ENCODE peak calls at places on chromosomes 2 and 18, in four cellular contexts. U, T, P and W are unnamed samples.
A peak's percentile ranks its signal among the peaks of the same experiment; 100 is the strongest.

GRCh38 chr18:3885209-3885792 is 435.3 kb downstream of the TGIF1 start:
- DNase-seq in U (peak; percentile 27), T (no peak), P (no peak), W (no peak)

GRCh38 chr2:37566517-37566961 is 104.9 kb downstream of the CDC42EP3 start:
- DNase-seq in U (no peak), T (no peak), P (no peak), W (no peak)

GRCh38 chr18:13003466-13003896 is 12.3 kb downstream of the CEP192 start:
- DNase-seq in U (peak; percentile 47), T (no peak), P (peak; percentile 79), W (peak; percentile 56)

GRCh38 chr18:55407191-55407590 is 180.8 kb downstream of the TCF4 start:
- DNase-seq in U (no peak), T (no peak), P (no peak), W (no peak)

GRCh38 chr2:172280820-172281454 is 146.4 kb upstream of the ITGA6 start:
- DNase-seq in U (no peak), T (peak; percentile 11), P (no peak), W (no peak)

GRCh38 chr2:20042531-20042930 is 8.9 kb downstream of the LAPTM4A start:
- DNase-seq in U (no peak), T (no peak), P (no peak), W (no peak)

GRCh38 chr2:141557329-141558098 is 573.3 kb downstream of the LRP1B start:
- DNase-seq in U (no peak), T (no peak), P (no peak), W (no peak)

GRCh38 chr18:23538040-23538439 is 34.7 kb downstream of the RMC1 start:
- DNase-seq in U (no peak), T (no peak), P (no peak), W (no peak)

GRCh38 chr2:224284134-224284946 is 117.6 kb downstream of the FAM124B start:
- DNase-seq in U (peak; percentile 73), T (no peak), P (no peak), W (peak; percentile 38)

GRCh38 chr2:181683518-181684453 is 3.5 kb upstream of the NEUROD1 start:
- DNase-seq in U (no peak), T (no peak), P (peak; percentile 47), W (peak; percentile 50)

GRCh38 chr2:233857511-233858118 is 3.3 kb upstream of the HJURP start:
- DNase-seq in U (no peak), T (no peak), P (no peak), W (no peak)

GRCh38 chr2:85400951-85401805 is 9.0 kb downstream of the CAPG start:
- DNase-seq in U (no peak), T (no peak), P (no peak), W (no peak)

GRCh38 chr18:56641714-56642331 is 3.4 kb upstream of the TXNL1 start:
- DNase-seq in U (peak; percentile 71), T (no peak), P (no peak), W (no peak)

GRCh38 chr2:11598228-11598731 is 64.4 kb downstream of the GREB1 start:
- DNase-seq in U (no peak), T (no peak), P (no peak), W (no peak)

GRCh38 chr2:10514743-10515142 is 66.6 kb upstream of the ODC1 start:
- DNase-seq in U (no peak), T (no peak), P (no peak), W (peak; percentile 52)

GRCh38 chr2:132497591-132497990 is 81.0 kb downstream of the GPR39 start:
- DNase-seq in U (no peak), T (no peak), P (no peak), W (no peak)

GRCh38 chr2:179744341-179744740 is 117.1 kb downstream of the ZNF385B start:
- DNase-seq in U (no peak), T (no peak), P (no peak), W (no peak)

GRCh38 chr2:111618953-111619902 is 264.8 kb downstream of the ANAPC1 start:
- DNase-seq in U (peak; percentile 82), T (no peak), P (no peak), W (no peak)

GRCh38 chr2:84029903-84030559 is 429.0 kb downstream of the SUCLG1 start:
- DNase-seq in U (no peak), T (no peak), P (no peak), W (no peak)

GRCh38 chr2:29744976-29745375 is 176.4 kb downstream of the ALK start:
- DNase-seq in U (no peak), T (no peak), P (no peak), W (no peak)

GRCh38 chr2:197952540-197953202 is 148.3 kb downstream of the PLCL1 start:
- DNase-seq in U (no peak), T (peak; percentile 24), P (no peak), W (no peak)

GRCh38 chr2:200194746-200195145 is 111.7 kb upstream of the SPATS2L start:
- DNase-seq in U (no peak), T (no peak), P (no peak), W (no peak)

GRCh38 chr2:57544626-57545025 is 502.0 kb upstream of the VRK2 start:
- DNase-seq in U (no peak), T (no peak), P (no peak), W (no peak)

GRCh38 chr2:181197140-181197760 is 216.8 kb downstream of the UBE2E3 start:
- DNase-seq in U (no peak), T (no peak), P (no peak), W (no peak)

GRCh38 chr18:58314284-58314683 is 270.3 kb downstream of the NEDD4L start:
- DNase-seq in U (peak; percentile 65), T (no peak), P (no peak), W (no peak)

GRCh38 chr2:9707611-9708010 is 76.8 kb upstream of the YWHAQ start:
- DNase-seq in U (no peak), T (no peak), P (no peak), W (no peak)

GRCh38 chr2:153386481-153386891 is 92.1 kb downstream of the RPRM start:
- DNase-seq in U (no peak), T (no peak), P (no peak), W (no peak)

GRCh38 chr2:228532233-228532632 is 350.7 kb upstream of the SPHKAP start:
- DNase-seq in U (no peak), T (no peak), P (no peak), W (no peak)

GRCh38 chr2:78984386-78984785 is 41.1 kb upstream of the REG3G start:
- DNase-seq in U (no peak), T (no peak), P (no peak), W (no peak)

GRCh38 chr2:116733699-116734098 is 1080.8 kb upstream of the DDX18 start:
- DNase-seq in U (no peak), T (no peak), P (no peak), W (no peak)

GRCh38 chr2:26384597-26384996 is 17.1 kb upstream of the DRC1 start:
- DNase-seq in U (no peak), T (no peak), P (no peak), W (no peak)

GRCh38 chr2:26382534-26382933 is 19.2 kb upstream of the DRC1 start:
- DNase-seq in U (no peak), T (no peak), P (no peak), W (no peak)

GRCh38 chr2:26384183-26384582 is 17.5 kb upstream of the DRC1 start:
- DNase-seq in U (no peak), T (no peak), P (no peak), W (no peak)

GRCh38 chr2:26376799-26377198 is 24.9 kb upstream of the DRC1 start:
- DNase-seq in U (no peak), T (no peak), P (no peak), W (no peak)

GRCh38 chr2:26380281-26380680 is 21.4 kb upstream of the DRC1 start:
- DNase-seq in U (no peak), T (no peak), P (no peak), W (no peak)
- H3K36me3 ChIP-seq in U (peaks cover 11% of the 10 kb centered on the region), T (no peaks in the 10 kb centered on the region), P (peaks cover 19% of the 10 kb centered on the region), W (peaks cover 41% of the 10 kb centered on the region)

DNA sequence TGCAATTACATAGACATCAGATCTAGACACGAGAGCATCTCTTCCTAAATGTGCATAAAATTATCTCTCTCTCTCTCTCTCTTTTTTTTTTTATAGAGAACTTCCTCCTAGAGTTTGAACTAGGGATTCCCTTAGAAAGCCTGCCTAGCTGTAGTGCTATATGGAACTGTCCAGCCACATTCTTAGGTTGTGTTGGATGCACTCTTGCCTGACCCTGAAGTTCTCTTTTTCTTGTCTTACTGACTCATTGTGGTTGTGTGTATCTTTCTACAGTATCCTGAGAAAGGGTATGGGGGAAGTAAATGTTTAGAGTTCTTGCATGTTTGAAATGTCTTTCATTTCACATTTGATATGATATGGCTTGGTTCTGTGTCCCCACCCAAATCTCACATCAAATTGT is 368.3 kb downstream of the CDH2 start:
- DNase-seq in U (no peak), T (no peak), P (no peak), W (no peak)
- TF ChIP-seq SUZ12 in U (no peak), T (no peak), P (no peak), W (no peak)

GRCh38 chr2:97774425-97774824 is 61.0 kb downstream of the ZAP70 start:
- DNase-seq in U (peak; percentile 24), T (no peak), P (no peak), W (peak; percentile 16)
- H3K36me3 ChIP-seq in U (peaks cover 3% of the 10 kb centered on the region), T (peaks cover 9% of the 10 kb centered on the region), P (no peaks in the 10 kb centered on the region), W (peaks cover 50% of the 10 kb centered on the region)

GRCh38 chr2:136255127-136255526 is 137.2 kb upstream of the CXCR4 start:
- DNase-seq in U (no peak), T (no peak), P (no peak), W (no peak)

GRCh38 chr2:136257893-136258292 is 139.9 kb upstream of the CXCR4 start:
- DNase-seq in U (no peak), T (no peak), P (no peak), W (no peak)

GRCh38 chr2:136254681-136255080 is 136.7 kb upstream of the CXCR4 start:
- DNase-seq in U (no peak), T (no peak), P (no peak), W (no peak)

GRCh38 chr2:136253288-136254004 is 135.5 kb upstream of the CXCR4 start:
- DNase-seq in U (no peak), T (no peak), P (no peak), W (no peak)

DNA sequence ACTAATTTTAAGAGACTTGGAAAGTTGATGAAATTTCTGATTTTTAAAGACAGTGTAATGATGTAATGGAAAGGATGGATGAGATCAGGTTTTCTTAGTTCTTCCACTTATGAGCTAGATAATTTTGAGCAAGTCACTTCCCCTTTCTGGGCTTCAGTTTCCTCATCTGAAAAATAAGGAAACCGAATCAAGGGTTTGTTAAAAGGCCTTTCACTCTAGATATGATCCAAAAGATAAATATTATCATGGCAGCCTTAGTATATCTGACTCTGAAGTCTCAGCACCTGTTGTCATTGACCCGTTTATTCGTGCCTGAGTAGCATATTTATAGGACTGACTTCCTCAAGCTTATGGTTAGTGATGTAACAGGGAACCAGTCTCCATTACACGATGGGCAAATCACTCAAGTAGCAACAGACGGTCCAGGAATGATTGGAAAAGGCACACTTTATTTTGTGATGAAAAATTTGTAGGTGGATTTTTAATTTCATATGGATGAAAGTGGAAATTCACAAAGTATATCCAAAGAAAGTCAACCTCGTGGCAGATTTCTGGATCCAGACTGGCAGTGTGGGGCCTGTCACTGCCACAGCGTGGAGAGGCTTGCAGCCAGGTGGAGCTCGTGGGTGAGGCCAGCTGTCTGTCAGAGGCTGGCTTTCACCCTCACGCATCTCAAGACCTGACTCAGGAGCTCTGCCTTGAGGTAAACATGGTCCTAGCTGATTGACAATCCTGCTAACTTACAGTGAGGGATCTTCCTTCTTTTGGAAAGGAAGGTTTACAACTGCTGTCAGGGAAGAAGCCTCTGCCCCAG is 137.9 kb upstream of the CXCR4 start:
- DNase-seq in U (no peak), T (no peak), P (no peak), W (no peak)
- TF ChIP-seq SUZ12 in U (no peak), T (no peak), P (no peak), W (no peak)